ENCODE peak calls at places on chromosomes 2 and 18, in six cellular contexts. One of them, this sample, is unnamed.

GRCh38 chr18:79454034-79454735 is 58.5 kb downstream of the NFATC1 start:
- DNase-seq in astrocyte of the spinal cord: peak; percentile 55
- DNase-seq in mesendoderm: no peak
- DNase-seq in choroid plexus epithelial cell: no peak
- DNase-seq in naive thymus-derived CD4-positive, alpha-beta T cell: no peak
- DNase-seq in brain microvascular endothelial cell: no peak
- DNase-seq in this sample: no peak

GRCh38 chr2:46157072-46157965 is 139.9 kb upstream of the EPAS1 start:
- DNase-seq in choroid plexus epithelial cell: no peak
- DNase-seq in astrocyte of the spinal cord: no peak
- DNase-seq in brain microvascular endothelial cell: no peak
- DNase-seq in naive thymus-derived CD4-positive, alpha-beta T cell: no peak
- DNase-seq in mesendoderm: no peak
- DNase-seq in this sample: no peak

GRCh38 chr2:217559084-217559483 is 443.7 kb downstream of the TNS1 start:
- DNase-seq in naive thymus-derived CD4-positive, alpha-beta T cell: no peak
- DNase-seq in brain microvascular endothelial cell: no peak
- DNase-seq in choroid plexus epithelial cell: no peak
- DNase-seq in astrocyte of the spinal cord: no peak
- DNase-seq in mesendoderm: no peak
- DNase-seq in this sample: no peak

GRCh38 chr2:15334650-15335326 is 226.3 kb downstream of the NBAS start:
- DNase-seq in choroid plexus epithelial cell: peak; percentile 78
- DNase-seq in astrocyte of the spinal cord: peak; percentile 73
- DNase-seq in naive thymus-derived CD4-positive, alpha-beta T cell: no peak
- DNase-seq in mesendoderm: no peak
- DNase-seq in brain microvascular endothelial cell: peak; percentile 24
- DNase-seq in this sample: peak; percentile 67

GRCh38 chr2:95278637-95279225 is 4.5 kb downstream of the PROM2 start:
- DNase-seq in mesendoderm: no peak
- DNase-seq in astrocyte of the spinal cord: no peak
- DNase-seq in choroid plexus epithelial cell: no peak
- DNase-seq in naive thymus-derived CD4-positive, alpha-beta T cell: no peak
- DNase-seq in brain microvascular endothelial cell: no peak
- DNase-seq in this sample: no peak

GRCh38 chr18:72830109-72830508 is 37.7 kb downstream of the NETO1 start:
- DNase-seq in naive thymus-derived CD4-positive, alpha-beta T cell: no peak
- DNase-seq in mesendoderm: peak; percentile 63
- DNase-seq in astrocyte of the spinal cord: peak; percentile 58
- DNase-seq in choroid plexus epithelial cell: peak; percentile 26
- DNase-seq in brain microvascular endothelial cell: no peak
- DNase-seq in this sample: no peak

GRCh38 chr2:241666627-241667400 is 19.8 kb downstream of the DTYMK start:
- DNase-seq in astrocyte of the spinal cord: peak; percentile 51
- DNase-seq in mesendoderm: peak; percentile 36
- DNase-seq in brain microvascular endothelial cell: peak; percentile 65
- DNase-seq in choroid plexus epithelial cell: peak; percentile 64
- DNase-seq in naive thymus-derived CD4-positive, alpha-beta T cell: no peak
- DNase-seq in this sample: no peak

GRCh38 chr2:215749092-215749957 is 264.0 kb downstream of the MREG start:
- DNase-seq in brain microvascular endothelial cell: peak; percentile 70
- DNase-seq in astrocyte of the spinal cord: no peak
- DNase-seq in mesendoderm: no peak
- DNase-seq in naive thymus-derived CD4-positive, alpha-beta T cell: no peak
- DNase-seq in choroid plexus epithelial cell: peak; percentile 73
- DNase-seq in this sample: no peak

GRCh38 chr2:220891405-220891804 is 680.7 kb downstream of the EPHA4 start:
- DNase-seq in brain microvascular endothelial cell: peak; percentile 77
- DNase-seq in naive thymus-derived CD4-positive, alpha-beta T cell: no peak
- DNase-seq in choroid plexus epithelial cell: peak; percentile 44
- DNase-seq in mesendoderm: peak; percentile 97
- DNase-seq in astrocyte of the spinal cord: peak; percentile 84
- DNase-seq in this sample: peak; percentile 59

GRCh38 chr2:66596229-66596628 is 161.3 kb downstream of the MEIS1 start:
- DNase-seq in naive thymus-derived CD4-positive, alpha-beta T cell: no peak
- DNase-seq in choroid plexus epithelial cell: peak; percentile 37
- DNase-seq in mesendoderm: no peak
- DNase-seq in astrocyte of the spinal cord: peak; percentile 46
- DNase-seq in brain microvascular endothelial cell: no peak
- DNase-seq in this sample: no peak

GRCh38 chr18:59268722-59269562 is 4.3 kb downstream of the RAX start:
- DNase-seq in choroid plexus epithelial cell: peak; percentile 9
- DNase-seq in mesendoderm: peak; percentile 90
- DNase-seq in brain microvascular endothelial cell: no peak
- DNase-seq in naive thymus-derived CD4-positive, alpha-beta T cell: peak; percentile 61
- DNase-seq in astrocyte of the spinal cord: no peak
- DNase-seq in this sample: no peak

GRCh38 chr18:48294894-48295585 is 114.1 kb downstream of the ZBTB7C start:
- DNase-seq in brain microvascular endothelial cell: no peak
- DNase-seq in astrocyte of the spinal cord: no peak
- DNase-seq in choroid plexus epithelial cell: no peak
- DNase-seq in mesendoderm: no peak
- DNase-seq in naive thymus-derived CD4-positive, alpha-beta T cell: no peak
- DNase-seq in this sample: no peak

GRCh38 chr2:230007931-230008707 is 60.6 kb downstream of the SLC16A14 start:
- DNase-seq in brain microvascular endothelial cell: peak; percentile 74
- DNase-seq in mesendoderm: peak; percentile 75
- DNase-seq in astrocyte of the spinal cord: peak; percentile 74
- DNase-seq in naive thymus-derived CD4-positive, alpha-beta T cell: peak; percentile 83
- DNase-seq in choroid plexus epithelial cell: peak; percentile 88
- DNase-seq in this sample: no peak

GRCh38 chr2:127313359-127313758 is 19.4 kb upstream of the ERCC3 start:
- DNase-seq in choroid plexus epithelial cell: no peak
- DNase-seq in naive thymus-derived CD4-positive, alpha-beta T cell: no peak
- DNase-seq in brain microvascular endothelial cell: no peak
- DNase-seq in astrocyte of the spinal cord: no peak
- DNase-seq in mesendoderm: no peak
- DNase-seq in this sample: no peak

GRCh38 chr18:3530807-3531206 is 80.8 kb downstream of the TGIF1 start:
- DNase-seq in astrocyte of the spinal cord: no peak
- DNase-seq in naive thymus-derived CD4-positive, alpha-beta T cell: no peak
- DNase-seq in brain microvascular endothelial cell: no peak
- DNase-seq in choroid plexus epithelial cell: no peak
- DNase-seq in mesendoderm: no peak
- DNase-seq in this sample: no peak

GRCh38 chr2:166337932-166338331 is 37.8 kb downstream of the SCN9A start:
- DNase-seq in brain microvascular endothelial cell: no peak
- DNase-seq in choroid plexus epithelial cell: no peak
- DNase-seq in naive thymus-derived CD4-positive, alpha-beta T cell: no peak
- DNase-seq in mesendoderm: peak; percentile 41
- DNase-seq in astrocyte of the spinal cord: no peak
- DNase-seq in this sample: no peak

GRCh38 chr2:12514631-12515437 is 201.9 kb upstream of the TRIB2 start:
- DNase-seq in choroid plexus epithelial cell: peak; percentile 51
- DNase-seq in mesendoderm: peak; percentile 79
- DNase-seq in brain microvascular endothelial cell: no peak
- DNase-seq in astrocyte of the spinal cord: no peak
- DNase-seq in naive thymus-derived CD4-positive, alpha-beta T cell: no peak
- DNase-seq in this sample: no peak
- H3K4me3 ChIP-seq in choroid plexus epithelial cell: no peak overlapping the region
- H3K4me3 ChIP-seq in mesendoderm: no peak overlapping the region
- H3K4me3 ChIP-seq in brain microvascular endothelial cell: no peak overlapping the region
- H3K4me3 ChIP-seq in astrocyte of the spinal cord: no peak overlapping the region
- H3K4me3 ChIP-seq in naive thymus-derived CD4-positive, alpha-beta T cell: no peak overlapping the region
- H3K4me3 ChIP-seq in this sample: no peak overlapping the region

DNA sequence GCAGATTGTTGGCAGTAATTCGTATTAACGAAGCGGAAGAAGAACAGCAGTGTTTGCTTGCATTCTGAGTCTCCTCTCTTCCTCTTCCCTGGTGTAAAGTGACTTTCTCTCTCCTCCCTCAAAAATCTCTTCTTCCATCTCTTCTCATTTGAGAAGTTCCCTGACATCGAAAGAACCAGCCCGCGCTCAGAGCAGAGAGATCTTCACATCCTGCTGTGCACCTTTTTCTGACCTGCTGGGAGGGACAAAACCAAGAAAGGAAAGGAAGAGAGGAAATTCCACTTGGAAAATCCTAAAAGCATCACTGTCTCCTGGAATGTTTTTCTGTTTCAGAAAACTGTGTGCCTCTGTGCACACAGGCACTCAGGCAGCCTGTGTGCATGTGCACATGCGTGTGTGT is 18.2 kb upstream of the TNFAIP6 start:
- DNase-seq in choroid plexus epithelial cell: peak; percentile 30
- DNase-seq in mesendoderm: peak; percentile 35
- DNase-seq in brain microvascular endothelial cell: no peak
- DNase-seq in naive thymus-derived CD4-positive, alpha-beta T cell: no peak
- DNase-seq in astrocyte of the spinal cord: peak; percentile 22
- DNase-seq in this sample: no peak
- H3K4me3 ChIP-seq in choroid plexus epithelial cell: peak overlapping the region; percentile 37
- H3K4me3 ChIP-seq in mesendoderm: no peak overlapping the region
- H3K4me3 ChIP-seq in brain microvascular endothelial cell: no peak overlapping the region
- H3K4me3 ChIP-seq in naive thymus-derived CD4-positive, alpha-beta T cell: no peak overlapping the region
- H3K4me3 ChIP-seq in astrocyte of the spinal cord: no peak overlapping the region
- H3K4me3 ChIP-seq in this sample: no peak overlapping the region

GRCh38 chr18:34153711-34154110 is 71.0 kb downstream of the NOL4 start:
- DNase-seq in mesendoderm: no peak
- DNase-seq in astrocyte of the spinal cord: peak; percentile 28
- DNase-seq in choroid plexus epithelial cell: peak; percentile 23
- DNase-seq in brain microvascular endothelial cell: peak; percentile 3
- DNase-seq in naive thymus-derived CD4-positive, alpha-beta T cell: no peak
- DNase-seq in this sample: no peak
- H3K4me3 ChIP-seq in mesendoderm: no peak overlapping the region
- H3K4me3 ChIP-seq in astrocyte of the spinal cord: no peak overlapping the region
- H3K4me3 ChIP-seq in choroid plexus epithelial cell: no peak overlapping the region
- H3K4me3 ChIP-seq in brain microvascular endothelial cell: no peak overlapping the region
- H3K4me3 ChIP-seq in naive thymus-derived CD4-positive, alpha-beta T cell: no peak overlapping the region
- H3K4me3 ChIP-seq in this sample: peak overlapping the region; percentile 25

DNA sequence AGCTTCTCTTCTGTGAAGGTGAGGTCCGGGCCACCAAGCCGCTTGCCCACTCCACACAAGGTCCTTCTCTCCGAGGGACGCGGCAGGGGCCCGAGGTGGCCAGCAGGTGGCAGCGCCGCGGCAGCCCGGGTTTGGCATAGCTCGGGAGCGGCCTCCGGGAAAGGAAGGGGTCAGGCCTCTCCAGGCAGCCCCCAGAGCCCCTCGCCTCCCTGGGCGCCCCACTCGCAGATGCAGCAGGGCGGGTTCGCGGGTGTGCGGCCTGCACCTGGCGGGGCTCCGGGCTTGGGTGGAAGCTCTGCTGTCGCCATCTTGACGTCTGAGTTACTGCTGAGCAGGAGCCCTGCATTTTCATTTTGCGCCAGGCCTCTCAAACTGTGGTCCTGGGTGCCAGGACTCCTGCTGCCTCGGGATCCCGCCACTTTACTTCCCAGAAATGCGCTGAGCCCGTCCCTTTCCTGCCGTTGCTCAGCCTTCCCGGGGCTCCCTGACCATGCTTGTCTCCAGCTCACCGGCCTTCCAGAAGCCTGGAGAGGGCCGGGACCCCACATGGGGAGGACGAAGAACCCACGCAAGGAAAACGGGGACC is 18.6 kb upstream of the NCL start:
- DNase-seq in mesendoderm: peak; percentile 73
- DNase-seq in choroid plexus epithelial cell: peak; percentile 62
- DNase-seq in naive thymus-derived CD4-positive, alpha-beta T cell: peak; percentile 82
- DNase-seq in astrocyte of the spinal cord: peak; percentile 28
- DNase-seq in brain microvascular endothelial cell: peak; percentile 31
- DNase-seq in this sample: no peak
- H3K4me3 ChIP-seq in mesendoderm: no peak overlapping the region
- H3K4me3 ChIP-seq in choroid plexus epithelial cell: peak overlapping the region; percentile 60
- H3K4me3 ChIP-seq in naive thymus-derived CD4-positive, alpha-beta T cell: peak overlapping the region; percentile 73
- H3K4me3 ChIP-seq in astrocyte of the spinal cord: no peak overlapping the region
- H3K4me3 ChIP-seq in brain microvascular endothelial cell: peak overlapping the region; percentile 40
- H3K4me3 ChIP-seq in this sample: peak overlapping the region; percentile 41

GRCh38 chr2:11498126-11498473 is 32.1 kb upstream of the E2F6 start:
- DNase-seq in astrocyte of the spinal cord: no peak
- DNase-seq in mesendoderm: no peak
- DNase-seq in choroid plexus epithelial cell: no peak
- DNase-seq in naive thymus-derived CD4-positive, alpha-beta T cell: no peak
- DNase-seq in brain microvascular endothelial cell: no peak
- DNase-seq in this sample: no peak
- H3K4me3 ChIP-seq in astrocyte of the spinal cord: no peak overlapping the region
- H3K4me3 ChIP-seq in mesendoderm: no peak overlapping the region
- H3K4me3 ChIP-seq in choroid plexus epithelial cell: no peak overlapping the region
- H3K4me3 ChIP-seq in naive thymus-derived CD4-positive, alpha-beta T cell: no peak overlapping the region
- H3K4me3 ChIP-seq in brain microvascular endothelial cell: no peak overlapping the region
- H3K4me3 ChIP-seq in this sample: no peak overlapping the region

DNA sequence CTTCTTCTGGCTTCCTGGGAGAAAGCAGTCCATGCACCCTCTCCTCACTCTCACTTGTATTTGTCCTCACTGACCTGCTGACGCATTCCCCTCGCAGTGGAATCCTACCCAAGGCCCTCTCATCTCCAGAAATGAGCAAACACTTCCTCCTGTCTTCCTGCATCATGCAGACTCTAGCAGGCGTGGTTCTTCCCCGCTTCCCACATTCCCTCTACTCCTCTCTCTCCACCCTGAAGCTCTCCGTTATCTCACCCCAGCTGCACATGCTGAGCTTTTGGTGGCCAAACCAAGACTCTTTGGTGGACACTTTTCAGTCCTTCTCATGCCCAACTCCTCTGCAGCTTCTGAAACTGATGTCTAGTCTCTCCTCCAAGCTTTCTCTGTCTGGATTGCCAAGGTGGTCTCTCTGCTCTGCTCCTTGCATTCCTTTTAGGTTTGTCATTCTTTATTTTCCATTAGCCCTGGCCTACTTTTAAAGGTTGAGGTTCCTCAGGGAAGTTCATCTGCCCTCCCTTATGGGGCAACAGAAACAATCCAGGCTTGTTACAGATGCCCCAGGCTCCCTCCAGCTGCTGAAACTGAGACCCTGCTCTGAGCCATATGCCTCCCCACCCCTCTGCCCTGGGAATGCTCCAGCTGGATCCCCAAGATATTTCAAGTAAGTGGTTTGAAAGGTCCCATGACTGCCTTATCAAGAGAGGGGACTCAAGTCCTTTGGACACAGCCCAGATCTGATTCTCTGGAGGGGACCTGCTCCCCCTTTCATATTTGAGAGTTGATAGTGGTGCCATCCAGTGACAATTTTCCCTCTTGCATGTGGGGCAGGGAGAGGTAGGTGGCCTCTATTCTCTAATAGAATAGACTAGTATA is 835 bp upstream of the IL18RAP start:
- DNase-seq in brain microvascular endothelial cell: no peak
- DNase-seq in mesendoderm: no peak
- DNase-seq in naive thymus-derived CD4-positive, alpha-beta T cell: no peak
- DNase-seq in choroid plexus epithelial cell: no peak
- DNase-seq in astrocyte of the spinal cord: no peak
- DNase-seq in this sample: no peak
- H3K4me3 ChIP-seq in brain microvascular endothelial cell: no peak overlapping the region
- H3K4me3 ChIP-seq in mesendoderm: no peak overlapping the region
- H3K4me3 ChIP-seq in naive thymus-derived CD4-positive, alpha-beta T cell: no peak overlapping the region
- H3K4me3 ChIP-seq in choroid plexus epithelial cell: no peak overlapping the region
- H3K4me3 ChIP-seq in astrocyte of the spinal cord: no peak overlapping the region
- H3K4me3 ChIP-seq in this sample: no peak overlapping the region

This sample was measured in AG04449.